ENCODE peak calls at places on chromosomes 5 and 9, in ten cellular contexts. Q is IMR-90, Z is heart left ventricle, E is pancreas, H is mammary epithelial cell, F is left ventricle myocardium inferior, M is psoas muscle, U is brain microvascular endothelial cell, B is tibial artery, X is spleen. L is an unnamed sample.

GRCh38 chr5:95727764-95728191 is 3.4 kb upstream of the RHOBTB3 start:
- DNase-seq in M (no peak), H (peak; percentile 39), Z (no peak), U (no peak), F (no peak), Q (no peak), X (no peak), B (no peak), E (no peak), L (peak; percentile 90)

GRCh38 chr9:137317021-137317978 is 15.2 kb upstream of the NRARP start:
- DNase-seq in H (no peak), B (peak; percentile 61), M (no peak), X (peak; percentile 76), Q (no peak), U (no peak), F (peak; percentile 14), E (peak; percentile 45), Z (no peak), L (no peak)

GRCh38 chr5:6822068-6822467 is 108.8 kb downstream of the TENT4A start:
- DNase-seq in M (no peak), F (no peak), Q (no peak), B (no peak), E (no peak), U (no peak), Z (no peak), H (no peak), X (no peak), L (no peak)

GRCh38 chr5:171596391-171596878 is 177.0 kb downstream of the FGF18 start:
- DNase-seq in B (peak; percentile 93), Q (peak; percentile 94), M (peak; percentile 77), E (no peak), Z (peak; percentile 90), U (peak; percentile 70), H (no peak), F (peak; percentile 84), X (no peak), L (peak; percentile 82)

GRCh38 chr5:107873877-107874276 is 203.1 kb upstream of the EFNA5 start:
- DNase-seq in E (no peak), B (no peak), U (no peak), Q (no peak), X (no peak), F (no peak), H (no peak), M (no peak), Z (no peak), L (no peak)

GRCh38 chr5:171521219-171521633 is 101.8 kb downstream of the FGF18 start:
- DNase-seq in F (no peak), B (peak; percentile 81), Q (peak; percentile 92), X (peak; percentile 24), H (peak; percentile 76), Z (peak; percentile 39), U (peak; percentile 84), E (no peak), M (peak; percentile 67), L (peak; percentile 88)

GRCh38 chr9:122536138-122536537 is 9.0 kb upstream of the OR1N1 start:
- DNase-seq in U (no peak), B (no peak), F (no peak), Q (no peak), E (no peak), H (no peak), M (no peak), Z (no peak), X (no peak), L (peak; percentile 13)

GRCh38 chr5:93899026-93899600 is 157.7 kb upstream of the POU5F2 start:
- DNase-seq in X (no peak), Q (no peak), B (no peak), H (no peak), F (no peak), E (no peak), Z (no peak), M (no peak), U (no peak), L (peak; percentile 31)

GRCh38 chr9:115262477-115262876 is 144.5 kb upstream of the TNC start:
- DNase-seq in E (peak; percentile 70), M (peak; percentile 10), U (peak; percentile 47), H (peak; percentile 100), Z (peak; percentile 93), Q (peak; percentile 75), X (no peak), F (peak; percentile 86), B (no peak), L (peak; percentile 100)

DNA sequence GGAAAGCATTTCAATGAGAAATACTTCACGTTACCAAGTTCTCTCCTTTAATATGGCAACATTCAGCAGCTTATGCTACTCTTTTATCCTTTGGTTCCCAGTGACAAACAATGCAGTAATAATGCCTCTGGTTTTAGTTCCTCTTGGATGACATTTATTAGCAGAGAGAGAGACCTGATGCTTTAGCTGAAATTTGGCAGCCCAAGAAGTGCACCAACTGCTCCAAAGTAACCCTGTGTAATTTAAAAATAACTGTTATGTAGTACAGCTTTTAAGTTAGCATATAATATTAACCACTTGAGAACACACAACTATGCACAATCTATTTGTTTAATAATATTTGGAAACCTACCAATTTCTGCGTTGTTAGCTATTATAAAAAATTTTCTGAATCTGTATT is 21.8 kb downstream of the PANK3 start:
- DNase-seq in B (no peak), H (no peak), U (no peak), E (no peak), M (no peak), Z (no peak), Q (no peak), X (no peak), F (no peak), L (no peak)
- H3K36me3 ChIP-seq in B (peaks cover 47% of the 10 kb centered on the region), H (peaks cover 43% of the 10 kb centered on the region), U (peaks cover 27% of the 10 kb centered on the region), E (peaks cover 26% of the 10 kb centered on the region), M (peaks cover 81% of the 10 kb centered on the region), Z (peaks cover 4% of the 10 kb centered on the region), Q (peaks cover 28% of the 10 kb centered on the region), X (peaks cover 63% of the 10 kb centered on the region), F (peaks cover 66% of the 10 kb centered on the region), L (peaks cover 10% of the 10 kb centered on the region)

GRCh38 chr9:70749066-70749465 is 334.6 kb upstream of the KLF9 start:
- DNase-seq in F (no peak), H (no peak), Q (no peak), U (no peak), X (no peak), Z (no peak), E (no peak), M (no peak), B (no peak), L (no peak)

GRCh38 chr9:70747335-70747734 is 332.9 kb upstream of the KLF9 start:
- DNase-seq in E (no peak), U (peak; percentile 11), Z (no peak), X (no peak), M (no peak), H (no peak), B (no peak), Q (no peak), F (no peak), L (peak; percentile 5)

DNA sequence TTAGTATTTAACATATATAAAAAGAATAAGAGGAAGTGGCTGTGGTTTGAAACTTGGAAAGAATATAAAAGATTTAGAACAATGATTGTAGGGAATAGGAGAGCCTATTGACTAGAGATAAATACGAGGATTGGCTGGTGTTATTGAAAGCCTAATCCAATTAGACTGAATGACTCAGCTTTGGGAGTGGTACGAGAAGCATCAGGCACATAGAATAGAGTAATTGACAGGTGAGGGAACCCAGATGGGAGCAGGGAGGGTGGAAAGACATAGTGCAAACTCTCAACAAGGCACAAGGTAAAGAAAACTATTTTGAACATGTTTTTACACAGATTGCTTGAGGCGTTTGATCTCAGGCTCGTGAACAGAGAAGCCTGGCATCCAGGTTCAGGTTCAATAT is 338.9 kb upstream of the KLF9 start:
- DNase-seq in H (no peak), U (no peak), Z (no peak), E (no peak), X (no peak), Q (no peak), B (no peak), F (no peak), M (no peak), L (no peak)
- TF ChIP-seq CTCF in H (no peak), U (no peak), Z (no peak), E (no peak), X (no peak), Q (no peak), B (no peak), F (no peak), M (no peak), L (no peak)

GRCh38 chr5:11904270-11904906 is at the start of gene CTNND2:
- DNase-seq in H (peak; percentile 20), E (peak; percentile 80), F (no peak), X (peak; percentile 76), Q (no peak), B (no peak), U (no peak), Z (peak; percentile 44), M (no peak), L (no peak)
- H3K4me3 ChIP-seq in H (no peak within 1 kb of the TSS), E (peak within 1 kb of the TSS; percentile 70), F (peak within 1 kb of the TSS; percentile 59), X (peak within 1 kb of the TSS; percentile 57), Q (no peak within 1 kb of the TSS), B (no peak within 1 kb of the TSS), U (peak within 1 kb of the TSS; percentile 35), Z (peak within 1 kb of the TSS; percentile 69), M (no peak within 1 kb of the TSS), L (no peak within 1 kb of the TSS)

GRCh38 chr9:4048441-4048840 is 251.4 kb downstream of the GLIS3 start:
- DNase-seq in X (no peak), F (no peak), E (no peak), U (peak; percentile 31), B (no peak), Q (peak; percentile 64), M (no peak), H (no peak), Z (no peak), L (peak; percentile 52)
- H3K36me3 ChIP-seq in X (no peaks in the 10 kb centered on the region), F (no peaks in the 10 kb centered on the region), E (no peaks in the 10 kb centered on the region), U (no peaks in the 10 kb centered on the region), B (no peaks in the 10 kb centered on the region), Q (no peaks in the 10 kb centered on the region), M (no peaks in the 10 kb centered on the region), H (no peaks in the 10 kb centered on the region), Z (no peaks in the 10 kb centered on the region), L (no peaks in the 10 kb centered on the region)

GRCh38 chr9:101977614-101978210 is 239.3 kb upstream of the GRIN3A start:
- DNase-seq in U (no peak), E (no peak), M (no peak), Q (peak; percentile 12), X (no peak), Z (no peak), H (peak; percentile 2), B (no peak), F (no peak), L (peak; percentile 39)
- TF ChIP-seq CTCF in U (peak; percentile 25), E (peak; percentile 29), M (peak; percentile 35), Q (peak; percentile 50), X (peak; percentile 40), Z (peak; percentile 49), H (peak; percentile 61), B (peak; percentile 43), F (peak; percentile 71), L (peak; percentile 25)